ENCODE peak calls at places on chromosomes 3 and 15, in ten cellular contexts. P is endodermal cell; X is upper lobe of right lung; E is tibial artery; K is HepG2; Q is uterus; O is hepatocyte; U is fibroblast of lung; A is cardiac muscle cell; H is CD8-positive, alpha-beta T cell. I is an unnamed sample. For H3K4me1, the result is how much of the 10 kb centered on the place peaks cover.

GRCh38 chr15:50051811-50052419 is 67.1 kb downstream of the ATP8B4 start:
- DNase-seq in O (peak), X (no peak), K (peak), E (peak), H (no peak), Q (peak), U (peak), P (peak), A (peak), I (no peak)

GRCh38 chr15:41917767-41918430 is 24.0 kb upstream of the SPTBN5 start:
- DNase-seq in A (peak), O (peak), H (no peak), E (no peak), K (no peak), X (peak), U (peak), Q (no peak), P (no peak), I (no peak)

GRCh38 chr3:35385271-35385670 is 254.1 kb upstream of the ARPP21 start:
- DNase-seq in K (no peak), O (no peak), P (no peak), Q (no peak), U (no peak), E (no peak), A (no peak), X (no peak), H (no peak), I (no peak)

GRCh38 chr15:82047493-82048446 is 2.0 kb upstream of the MEX3B start:
- DNase-seq in E (peak), X (no peak), U (peak), O (peak), A (peak), H (no peak), P (no peak), Q (no peak), K (no peak), I (no peak)

GRCh38 chr3:183824761-183825379 is 507 bp downstream of the MAP6D1 start:
- DNase-seq in Q (no peak), X (no peak), U (no peak), K (no peak), P (peak), A (peak), O (peak), E (no peak), H (no peak), I (no peak)

GRCh38 chr3:55169608-55170010 is 241.8 kb upstream of the LRTM1 start:
- DNase-seq in X (no peak), O (no peak), P (no peak), E (no peak), A (peak), U (peak), H (no peak), K (no peak), Q (no peak), I (no peak)

GRCh38 chr3:131731709-131732108 is 228.9 kb upstream of the MRPL3 start:
- DNase-seq in P (no peak), A (no peak), K (no peak), U (no peak), E (no peak), O (no peak), Q (no peak), H (no peak), X (no peak), I (no peak)

GRCh38 chr3:69560818-69561217 is 174.9 kb upstream of the FRMD4B start:
- DNase-seq in P (no peak), K (no peak), U (no peak), Q (no peak), O (no peak), A (peak), H (no peak), X (no peak), E (no peak), I (no peak)

GRCh38 chr3:42535981-42536784 is 33.7 kb downstream of the VIPR1 start:
- DNase-seq in H (no peak), X (no peak), U (no peak), E (peak), K (peak), P (peak), O (peak), Q (no peak), A (peak), I (no peak)

GRCh38 chr15:63334821-63335220 is 46.8 kb downstream of the CA12 start:
- DNase-seq in Q (no peak), X (no peak), U (no peak), K (no peak), O (no peak), A (no peak), H (no peak), P (no peak), E (no peak), I (no peak)

GRCh38 chr3:129664040-129664646 is 57.7 kb upstream of the PLXND1 start:
- DNase-seq in O (no peak), H (no peak), U (no peak), A (no peak), Q (no peak), X (no peak), E (no peak), P (no peak), K (no peak), I (no peak)

GRCh38 chr3:133371676-133372075 is 28.2 kb upstream of the BFSP2 start:
- DNase-seq in E (no peak), X (no peak), U (no peak), O (no peak), H (no peak), P (no peak), Q (no peak), K (no peak), A (no peak), I (no peak)

GRCh38 chr3:46926871-46927717 is 49.5 kb downstream of the CCDC12 start:
- DNase-seq in E (peak), A (no peak), X (peak), U (no peak), K (no peak), Q (peak), P (no peak), H (no peak), O (peak), I (peak)

GRCh38 chr15:96230557-96231181 is 99.8 kb upstream of the NR2F2 start:
- DNase-seq in E (no peak), U (peak), H (no peak), Q (no peak), P (no peak), X (no peak), K (no peak), A (peak), O (no peak), I (no peak)

GRCh38 chr3:48039487-48040190 is 23.4 kb upstream of the MAP4 start:
- DNase-seq in H (no peak), E (no peak), O (peak), U (peak), K (peak), P (no peak), X (no peak), Q (no peak), A (peak), I (no peak)

GRCh38 chr3:160808838-160809237 is 52.8 kb downstream of the PPM1L start:
- DNase-seq in E (peak), O (no peak), A (no peak), P (no peak), U (no peak), H (no peak), X (no peak), K (no peak), Q (no peak), I (no peak)

GRCh38 chr3:148023994-148024393 is 614.8 kb downstream of the ZIC1 start:
- DNase-seq in E (no peak), O (no peak), A (peak), K (no peak), H (no peak), Q (no peak), P (no peak), X (no peak), U (peak), I (no peak)

GRCh38 chr3:182567666-182568065 is 225.6 kb upstream of the ATP11B start:
- DNase-seq in P (peak), K (no peak), O (peak), U (no peak), E (no peak), X (no peak), H (no peak), A (no peak), Q (no peak), I (no peak)

GRCh38 chr15:57509965-57510364 is 81.7 kb upstream of the MYZAP start:
- DNase-seq in P (no peak), Q (no peak), O (no peak), K (no peak), A (peak), H (no peak), X (no peak), U (no peak), E (no peak), I (no peak)

GRCh38 chr3:2652416-2652815 is 457.8 kb downstream of the IL5RA start:
- DNase-seq in P (peak), U (no peak), Q (no peak), X (no peak), E (no peak), O (no peak), K (no peak), A (no peak), H (no peak), I (no peak)

GRCh38 chr15:77581896-77582569 is 50.7 kb downstream of the LINGO1 start:
- DNase-seq in O (no peak), E (no peak), P (no peak), K (no peak), Q (no peak), A (no peak), H (no peak), U (no peak), X (no peak), I (peak)

GRCh38 chr3:171028025-171028778 is 1.7 kb upstream of the SLC2A2 start:
- DNase-seq in X (peak), U (peak), Q (peak), K (peak), H (no peak), O (peak), E (no peak), P (peak), A (peak), I (peak)

GRCh38 chr15:45181491-45182285 is 6.1 kb downstream of the SHF start:
- DNase-seq in Q (no peak), O (no peak), X (no peak), P (peak), E (no peak), A (no peak), H (no peak), U (no peak), K (no peak), I (no peak)

GRCh38 chr3:110459021-110459420 is 612.6 kb upstream of the NECTIN3 start:
- DNase-seq in K (peak), U (no peak), H (no peak), A (peak), X (no peak), Q (no peak), P (no peak), E (no peak), O (no peak), I (no peak)

GRCh38 chr3:172709776-172710708 is 825 bp downstream of the NCEH1 start:
- DNase-seq in K (no peak), A (peak), P (peak), E (peak), X (peak), U (peak), H (no peak), O (peak), Q (peak), I (peak)

GRCh38 chr15:26971303-26972018 is 480 bp downstream of the GABRG3 start:
- DNase-seq in O (peak), A (no peak), P (peak), K (no peak), Q (no peak), E (no peak), U (no peak), X (no peak), H (no peak), I (no peak)

GRCh38 chr3:5568451-5568850 is 380.9 kb downstream of the EDEM1 start:
- DNase-seq in U (no peak), X (no peak), Q (no peak), P (peak), O (peak), E (no peak), K (peak), A (no peak), H (no peak), I (no peak)

GRCh38 chr3:173993299-173993698 is 595.8 kb downstream of the NLGN1 start:
- DNase-seq in K (peak), E (no peak), H (no peak), U (peak), Q (no peak), O (peak), P (no peak), X (no peak), A (peak), I (no peak)

GRCh38 chr3:84724877-84725276 is 233.9 kb upstream of the CADM2 start:
- DNase-seq in P (no peak), Q (no peak), O (peak), E (no peak), U (peak), K (no peak), X (no peak), H (no peak), A (peak), I (no peak)

GRCh38 chr3:195468391-195468776 is 25.6 kb upstream of the ACAP2 start:
- DNase-seq in Q (no peak), E (no peak), H (no peak), K (no peak), O (no peak), X (no peak), P (no peak), A (no peak), U (no peak), I (no peak)

GRCh38 chr3:196821806-196822355 is 45.8 kb upstream of the SENP5 start:
- DNase-seq in H (no peak), O (no peak), A (no peak), X (no peak), Q (no peak), E (no peak), K (no peak), U (no peak), P (no peak), I (no peak)

GRCh38 chr15:88623061-88623460 is 1.9 kb downstream of the AEN start:
- DNase-seq in P (no peak), X (no peak), E (no peak), A (peak), O (peak), U (peak), H (no peak), K (peak), Q (no peak), I (no peak)

GRCh38 chr3:72769758-72770540 is 78.3 kb downstream of the SHQ1 start:
- DNase-seq in P (no peak), A (no peak), O (no peak), X (no peak), U (no peak), H (no peak), K (no peak), E (no peak), Q (no peak), I (no peak)

GRCh38 chr3:171407746-171408145 is 52.5 kb downstream of the TNIK start:
- DNase-seq in P (no peak), Q (no peak), X (no peak), E (no peak), H (no peak), K (no peak), U (peak), A (peak), O (no peak), I (no peak)

GRCh38 chr15:72934006-72934405 is 118.3 kb upstream of the NEO1 start:
- DNase-seq in A (peak), K (no peak), U (no peak), Q (no peak), E (no peak), H (no peak), X (no peak), P (peak), O (no peak), I (no peak)

GRCh38 chr3:174862101-174862500 is 3.0 kb downstream of the NAALADL2 start:
- DNase-seq in O (peak), K (peak), Q (no peak), P (peak), X (no peak), H (no peak), A (no peak), E (no peak), U (no peak), I (no peak)

GRCh38 chr3:58249358-58250092 is 11.9 kb downstream of the ABHD6 start:
- DNase-seq in O (peak), P (peak), H (no peak), U (peak), A (peak), K (peak), X (no peak), E (no peak), Q (no peak), I (no peak)

GRCh38 chr3:8642001-8642400 is 2.6 kb downstream of the SSUH2 start:
- DNase-seq in H (no peak), Q (no peak), O (no peak), P (no peak), E (no peak), A (no peak), K (no peak), X (no peak), U (no peak), I (no peak)
- H3K4me1 ChIP-seq in H (under half), Q (under half), O (under half), P (under half), E (under half), A (under half), K (half or more), X (under half), U (under half), I (under half)

GRCh38 chr3:194133661-194134230 is 2.2 kb upstream of the HES1 start:
- DNase-seq in A (peak), U (no peak), H (no peak), K (peak), Q (peak), P (peak), E (peak), X (peak), O (peak), I (peak)
- H3K4me3 ChIP-seq in A (peak), U (peak), H (no peak), K (peak), Q (peak), P (peak), E (peak), X (peak), O (no peak), I (peak)

DNA sequence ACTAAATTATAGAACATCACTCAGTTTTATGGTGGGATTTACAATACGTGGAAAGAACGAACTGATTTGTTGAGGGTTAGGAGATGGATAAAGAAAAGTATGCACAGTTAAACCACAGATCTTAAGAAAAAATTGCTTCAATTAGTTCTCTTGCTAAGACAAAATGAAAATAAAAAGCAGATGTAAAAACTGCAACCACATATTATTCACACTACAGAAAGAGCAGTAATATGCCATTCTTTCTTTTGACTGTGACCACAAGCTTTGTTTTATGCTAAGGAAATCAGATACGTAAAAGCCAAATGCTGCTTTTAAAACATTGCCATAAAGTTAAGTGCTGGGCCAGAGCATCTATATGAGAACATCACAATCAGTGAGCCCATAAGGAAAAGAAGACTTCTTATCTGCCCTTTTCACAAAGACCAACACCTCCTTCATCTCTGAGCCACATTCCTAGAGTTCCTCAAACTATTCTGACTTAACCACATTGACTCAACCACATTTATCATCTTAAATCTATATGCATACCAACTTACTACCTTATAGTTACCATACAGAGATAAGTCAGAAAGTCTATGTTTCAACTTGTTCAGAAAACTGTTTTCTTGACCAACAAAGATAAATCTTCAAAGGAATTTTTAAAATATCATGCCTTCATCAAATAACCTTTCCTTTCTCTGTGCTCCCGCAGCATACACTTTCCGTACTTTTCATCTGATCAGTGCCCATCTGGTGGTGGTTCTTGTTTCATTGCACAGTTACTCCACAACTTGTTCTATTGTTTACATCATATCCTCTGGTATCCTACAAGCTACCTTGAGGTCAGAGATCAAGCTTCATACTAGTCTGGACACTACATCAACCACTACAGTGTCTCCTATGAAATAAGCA is 61.7 kb downstream of the FSIP1 start:
- DNase-seq in H (no peak), E (no peak), X (no peak), U (peak), O (peak), Q (no peak), K (no peak), A (peak), P (no peak), I (no peak)
- TF ChIP-seq CTCF in H (no peak), E (no peak), X (no peak), U (no peak), O (no peak), Q (no peak), K (no peak), A (no peak), P (no peak), I (no peak)

GRCh38 chr3:67610458-67610857 is 44.0 kb downstream of the SUCLG2 start:
- DNase-seq in Q (no peak), P (no peak), O (no peak), X (no peak), K (peak), A (peak), U (peak), H (no peak), E (no peak), I (no peak)

GRCh38 chr3:67614195-67614594 is 40.2 kb downstream of the SUCLG2 start:
- DNase-seq in P (peak), K (no peak), O (no peak), A (no peak), U (no peak), E (no peak), H (no peak), Q (no peak), X (no peak), I (no peak)

GRCh38 chr3:67605377-67605776 is 49.0 kb downstream of the SUCLG2 start:
- DNase-seq in K (no peak), H (no peak), A (peak), E (no peak), U (peak), X (no peak), P (no peak), Q (no peak), O (no peak), I (no peak)

GRCh38 chr3:67608034-67608433 is 46.4 kb downstream of the SUCLG2 start:
- DNase-seq in E (no peak), Q (no peak), X (no peak), H (no peak), O (no peak), U (no peak), P (no peak), A (no peak), K (no peak), I (no peak)

GRCh38 chr3:67609709-67610108 is 44.7 kb downstream of the SUCLG2 start:
- DNase-seq in U (no peak), Q (no peak), K (no peak), H (no peak), E (no peak), X (no peak), O (no peak), A (no peak), P (no peak), I (no peak)
- H3K4me1 ChIP-seq in U (under half), Q (under half), K (under half), H (under half), E (under half), X (under half), O (under half), A (under half), P (under half), I (under half)

DNA sequence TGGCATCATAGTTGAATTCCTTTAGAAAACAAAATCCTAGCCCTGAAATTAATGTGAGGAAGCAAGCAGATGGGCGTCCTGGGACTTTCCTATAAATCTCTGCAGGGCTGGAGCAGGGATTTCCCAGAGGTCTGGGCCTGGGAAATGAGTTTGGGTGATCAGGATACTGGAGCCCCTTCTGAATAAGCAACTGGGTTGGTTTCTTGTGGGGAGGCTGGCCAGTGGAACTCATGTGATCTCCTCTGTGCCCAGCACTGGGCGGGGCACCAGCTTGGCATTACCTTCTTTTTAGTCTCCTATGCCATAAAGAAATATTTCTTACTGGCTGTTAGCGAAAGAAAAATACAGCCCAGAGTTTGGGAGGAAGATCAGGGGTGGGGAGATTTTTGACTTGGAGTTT is 1.7 kb downstream of the THSD4 start:
- DNase-seq in H (no peak), P (no peak), U (no peak), Q (no peak), A (no peak), X (no peak), E (no peak), K (no peak), O (no peak), I (no peak)
- H3K4me3 ChIP-seq in H (no peak), P (no peak), U (peak), Q (no peak), A (no peak), X (no peak), E (peak), K (no peak), O (no peak), I (peak)

GRCh38 chr15:66623801-66624453 is 58.1 kb upstream of the LCTL start:
- DNase-seq in K (no peak), H (no peak), A (peak), X (no peak), E (no peak), P (no peak), Q (no peak), O (no peak), U (no peak), I (no peak)
- TF ChIP-seq CTCF in K (no peak), H (no peak), A (no peak), X (no peak), E (no peak), P (no peak), Q (no peak), O (no peak), U (no peak), I (no peak)